ENCODE peak calls at places on chromosomes 3 and 15, in six cellular contexts. C is H1, P is transverse colon, N is ovary, Q is body of pancreas, O is upper lobe of left lung. K is an unnamed sample.

GRCh38 chr3:136750922-136751258 is 1.3 kb downstream of the STAG1 start:
- DNase-seq in C (no peak), N (no peak), P (no peak), O (no peak), Q (no peak), K (no peak)

GRCh38 chr3:38564631-38565338 is 68.6 kb downstream of the EXOG start:
- DNase-seq in P (no peak), Q (no peak), C (no peak), N (no peak), O (no peak), K (no peak)

GRCh38 chr3:27345959-27346865 is 23.0 kb downstream of the NEK10 start:
- DNase-seq in P (no peak), N (no peak), Q (no peak), C (no peak), O (no peak), K (no peak)

GRCh38 chr15:80423215-80423614 is 19.0 kb downstream of the ARNT2 start:
- DNase-seq in P (no peak), Q (no peak), C (no peak), N (no peak), O (no peak), K (no peak)

GRCh38 chr3:134249935-134250716 is 533 bp downstream of the RYK start:
- DNase-seq in P (peak), Q (peak), N (peak), O (peak), C (peak), K (peak)

GRCh38 chr15:96327155-96327741 is 3.3 kb upstream of the NR2F2 start:
- DNase-seq in O (no peak), N (no peak), P (no peak), Q (peak), C (no peak), K (peak)

GRCh38 chr3:183892610-183893214 is 8.0 kb upstream of the PARL start:
- DNase-seq in Q (no peak), N (no peak), P (peak), O (no peak), C (no peak), K (no peak)

GRCh38 chr3:132342183-132342582 is 25.0 kb downstream of the ACP3 start:
- DNase-seq in N (no peak), C (no peak), Q (no peak), O (no peak), P (no peak), K (no peak)

GRCh38 chr3:115693868-115694267 is 70.6 kb downstream of the GAP43 start:
- DNase-seq in P (no peak), N (no peak), O (peak), Q (no peak), C (no peak), K (no peak)

GRCh38 chr3:33658971-33659848 is 58.8 kb downstream of the CLASP2 start:
- DNase-seq in N (peak), Q (peak), P (peak), C (no peak), O (peak), K (peak)

GRCh38 chr15:96416934-96417759 is 86.6 kb downstream of the NR2F2 start:
- DNase-seq in C (peak), O (peak), Q (no peak), N (peak), P (no peak), K (no peak)

GRCh38 chr15:74808073-74808839 is 4.4 kb upstream of the LMAN1L start:
- DNase-seq in C (no peak), P (peak), N (no peak), O (no peak), Q (no peak), K (peak)

GRCh38 chr3:33115024-33115768 is 1.4 kb downstream of the CRTAP start:
- DNase-seq in P (peak), Q (peak), N (peak), C (no peak), O (no peak), K (peak)

GRCh38 chr3:194270627-194271458 is 80.3 kb downstream of the CPN2 start:
- DNase-seq in C (no peak), O (peak), N (peak), P (peak), Q (peak), K (peak)

GRCh38 chr3:186413615-186414415 is 51.8 kb upstream of the DGKG start:
- DNase-seq in O (no peak), P (peak), Q (peak), N (peak), C (peak), K (peak)

GRCh38 chr3:12266038-12266437 is 22.8 kb upstream of the PPARG start:
- DNase-seq in O (no peak), N (no peak), Q (no peak), C (no peak), P (no peak), K (no peak)

GRCh38 chr3:111521881-111522280 is 20.1 kb upstream of the CD96 start:
- DNase-seq in C (no peak), N (no peak), Q (no peak), P (no peak), O (no peak), K (no peak)

GRCh38 chr3:2819571-2819970 is 290.6 kb downstream of the IL5RA start:
- DNase-seq in Q (no peak), P (no peak), C (no peak), O (no peak), N (no peak), K (no peak)

GRCh38 chr15:58525926-58526538 is 94.2 kb downstream of the LIPC start:
- DNase-seq in N (no peak), C (no peak), O (no peak), Q (no peak), P (no peak), K (no peak)

GRCh38 chr3:42699511-42699971 is 3.1 kb downstream of the HHATL start:
- DNase-seq in Q (no peak), O (no peak), P (no peak), C (peak), N (no peak), K (no peak)

GRCh38 chr15:76140069-76140454 is 80.3 kb downstream of the TMEM266 start:
- DNase-seq in P (no peak), N (no peak), O (no peak), Q (no peak), C (peak), K (no peak)

GRCh38 chr3:140290105-140290504 is 355.1 kb downstream of the CLSTN2 start:
- DNase-seq in O (no peak), P (no peak), Q (no peak), N (no peak), C (no peak), K (no peak)

GRCh38 chr3:4996223-4996765 is 17.1 kb downstream of the BHLHE40 start:
- DNase-seq in P (no peak), N (no peak), Q (no peak), C (peak), O (no peak), K (no peak)

GRCh38 chr3:54846085-54846484 is 81.8 kb downstream of the LRTM1 start:
- DNase-seq in O (no peak), C (no peak), P (no peak), N (no peak), Q (no peak), K (no peak)

GRCh38 chr3:187066228-187066995 is 72.9 kb downstream of the RPL39L start:
- DNase-seq in N (no peak), P (no peak), Q (no peak), C (peak), O (no peak), K (no peak)

GRCh38 chr15:79680721-79681120 is 216.1 kb downstream of the MTHFS start:
- DNase-seq in O (no peak), N (no peak), P (no peak), Q (no peak), C (no peak), K (no peak)

GRCh38 chr15:37767841-37768455 is 166.5 kb upstream of the TMCO5A start:
- DNase-seq in Q (no peak), N (no peak), C (no peak), P (no peak), O (no peak), K (no peak)

GRCh38 chr3:133893683-133894333 is 1.9 kb downstream of the RAB6B start:
- DNase-seq in N (no peak), C (peak), O (no peak), Q (no peak), P (no peak), K (no peak)

DNA sequence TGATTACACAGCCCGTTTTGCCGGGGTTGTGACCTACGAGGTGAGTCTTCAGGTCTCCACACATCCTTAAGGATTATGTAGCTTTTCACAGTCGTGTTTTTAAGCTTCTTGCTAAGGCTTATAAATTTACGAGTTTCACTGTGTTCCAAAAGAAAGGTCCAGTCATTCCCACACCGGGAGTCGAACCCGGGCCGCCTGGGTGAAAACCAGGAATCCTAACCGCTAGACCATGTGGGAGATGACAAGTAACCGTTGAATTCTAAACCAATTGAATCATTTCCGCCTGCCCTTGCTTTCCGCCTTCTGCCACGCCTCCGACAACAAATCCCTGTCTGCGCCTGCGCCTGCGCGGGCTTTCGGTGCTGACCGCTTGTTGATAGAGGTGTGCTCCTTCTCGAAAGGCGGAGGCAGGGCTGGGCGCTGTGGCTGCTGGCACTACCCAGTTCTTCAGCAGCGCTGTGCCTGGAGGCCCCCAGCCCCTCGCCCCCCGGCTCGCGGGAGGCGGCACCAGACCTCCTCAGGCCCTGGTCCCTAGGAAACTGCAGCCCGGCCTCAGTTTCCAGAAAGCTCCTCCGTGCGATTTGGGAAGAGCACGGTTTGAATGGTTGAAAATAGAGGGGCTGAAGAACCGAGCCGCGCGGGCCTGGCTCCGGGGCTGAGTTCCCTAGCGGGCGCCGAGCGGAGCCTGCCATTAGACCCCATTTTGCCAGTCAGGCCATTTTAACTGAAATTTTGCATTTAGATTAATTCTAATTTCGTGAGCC is 219.1 kb upstream of the ATP10A start:
- DNase-seq in P (peak), Q (peak), C (peak), O (peak), N (peak), K (peak)
- TF ChIP-seq CTCF in P (no peak), Q (no peak), C (no peak), O (peak), N (no peak), K (peak)

GRCh38 chr3:47159820-47160219 is 4.1 kb downstream of the SETD2 start:
- DNase-seq in N (no peak), C (no peak), Q (no peak), P (no peak), O (no peak), K (no peak)

GRCh38 chr3:47162695-47163022 is 1.3 kb downstream of the SETD2 start:
- DNase-seq in N (no peak), P (no peak), O (no peak), Q (no peak), C (no peak), K (no peak)

GRCh38 chr3:47163023-47163989 is 607 bp downstream of the SETD2 start:
- DNase-seq in C (peak), P (peak), N (peak), Q (peak), O (peak), K (peak)

GRCh38 chr3:47161983-47162694 is 1.8 kb downstream of the SETD2 start:
- DNase-seq in C (no peak), P (no peak), N (no peak), O (no peak), Q (no peak), K (no peak)

GRCh38 chr3:47163990-47164848 is at the start of gene SETD2:
- DNase-seq in O (peak), C (peak), P (peak), Q (peak), N (peak), K (peak)
- TF ChIP-seq POLR2A in O (peak), C (peak), P (peak), Q (peak), N (peak), K (peak)

DNA sequence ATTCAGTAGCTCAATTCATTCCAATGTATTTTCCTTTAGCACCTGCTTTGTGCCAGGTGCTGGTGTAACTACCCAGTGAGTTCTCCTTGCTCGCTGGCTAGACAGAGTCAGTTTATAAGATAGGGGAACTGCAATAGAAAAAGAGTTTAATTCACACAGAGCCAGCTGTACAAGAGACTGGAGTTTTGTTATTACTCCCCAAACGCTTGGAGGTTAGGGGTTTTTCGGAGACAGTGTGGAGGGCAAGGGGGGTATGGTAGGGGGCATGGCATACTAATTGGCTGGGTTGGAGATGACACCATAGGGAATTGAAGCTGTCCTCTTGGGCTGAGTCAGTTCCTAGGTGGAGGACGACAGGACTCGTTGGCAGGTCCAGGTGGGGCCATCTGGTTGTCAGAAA is 5.4 kb upstream of the CFAP91 start:
- DNase-seq in N (no peak), Q (no peak), C (no peak), O (no peak), P (no peak), K (no peak)
- H3K27ac ChIP-seq in N (no peak), Q (no peak), C (no peak), O (no peak), P (no peak), K (no peak)

DNA sequence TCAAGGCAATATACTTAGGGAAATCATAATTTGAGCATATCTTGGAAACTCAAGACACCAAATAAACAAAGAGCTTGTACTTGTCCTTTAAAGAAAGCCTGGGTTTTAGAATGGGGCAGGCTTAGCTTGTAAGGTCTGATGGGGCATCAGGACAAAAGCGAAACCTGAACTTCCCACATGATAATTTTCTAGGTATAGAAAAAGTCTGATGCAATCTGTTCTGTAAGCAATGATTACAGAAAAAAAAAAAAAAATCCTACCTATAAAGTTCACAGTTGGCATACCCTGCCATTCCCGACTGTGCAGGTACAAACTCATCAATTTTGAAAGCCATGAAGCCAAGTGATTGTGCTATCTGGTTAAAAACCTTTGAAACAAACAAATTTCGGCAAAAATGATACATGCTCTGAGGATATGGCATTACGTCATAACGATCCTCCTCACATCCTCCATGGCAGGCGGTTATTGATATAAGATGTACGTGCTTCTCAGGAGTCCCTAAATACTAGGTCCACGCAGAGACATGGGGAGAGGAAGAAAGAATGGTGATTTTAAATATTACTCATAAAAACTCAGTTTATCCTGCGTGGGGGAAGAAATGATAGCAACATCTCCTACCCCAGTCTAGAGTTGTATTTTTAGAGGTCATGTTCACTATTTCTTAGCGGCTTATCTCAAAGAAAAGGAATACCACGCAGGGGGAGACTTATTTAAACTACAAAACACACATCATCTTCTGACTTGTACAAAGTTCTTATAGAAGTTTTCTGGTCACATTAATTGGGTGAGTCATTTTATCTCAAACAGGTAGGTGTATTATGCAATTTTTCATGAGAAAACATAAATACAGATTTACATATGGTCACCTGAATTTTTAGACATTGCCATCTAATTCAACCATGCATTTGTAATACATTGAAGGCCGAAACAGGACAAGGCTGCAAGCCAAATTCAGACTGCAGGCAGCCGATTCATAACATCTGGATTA is 27.0 kb downstream of the MB21D2 start:
- DNase-seq in Q (no peak), C (no peak), O (no peak), P (no peak), N (no peak), K (no peak)
- TF ChIP-seq CTCF in Q (no peak), C (no peak), O (no peak), P (no peak), N (no peak), K (no peak)

GRCh38 chr15:39584662-39585393 is 3.9 kb downstream of the THBS1 start:
- DNase-seq in N (no peak), P (no peak), C (no peak), Q (no peak), O (no peak), K (no peak)

GRCh38 chr15:39584266-39584659 is 3.4 kb downstream of the THBS1 start:
- DNase-seq in N (no peak), O (no peak), Q (no peak), P (no peak), C (no peak), K (no peak)

GRCh38 chr15:39585871-39586301 is 5.0 kb downstream of the THBS1 start:
- DNase-seq in P (peak), O (no peak), Q (no peak), C (no peak), N (no peak), K (no peak)

GRCh38 chr15:39586387-39587171 is 5.7 kb downstream of the THBS1 start:
- DNase-seq in Q (no peak), N (no peak), C (no peak), O (no peak), P (peak), K (peak)

GRCh38 chr15:39585394-39585841 is 4.5 kb downstream of the THBS1 start:
- DNase-seq in Q (no peak), P (peak), C (no peak), N (no peak), O (no peak), K (no peak)
- TF ChIP-seq POLR2A in Q (no peak), P (no peak), C (peak), N (no peak), O (peak), K (no peak)

GRCh38 chr3:75906555-75907112 is 121.3 kb upstream of the ZNF717 start:
- DNase-seq in O (peak), N (no peak), P (no peak), C (peak), Q (peak), K (no peak)
- H3K27ac ChIP-seq in O (no peak), N (no peak), P (no peak), C (peak), Q (no peak), K (no peak)

K was measured in prostate gland.